ENCODE peak calls at places on chromosomes 11 and 22, in four cellular contexts. One of them, this sample, is unnamed.

GRCh38 chr11:121958323-121958977 is 157.6 kb downstream of the BLID start:
- DNase-seq in fibroblast of the aortic adventitia: no peak
- DNase-seq in mesenchymal stem cell: no peak
- DNase-seq in body of pancreas: no peak
- DNase-seq in this sample: no peak

GRCh38 chr22:23697031-23697970 is 6.5 kb downstream of the RGL4 start:
- DNase-seq in fibroblast of the aortic adventitia: no peak
- DNase-seq in mesenchymal stem cell: no peak
- DNase-seq in body of pancreas: no peak
- DNase-seq in this sample: no peak

GRCh38 chr11:5303643-5304042 is 1.9 kb upstream of the OR51B4 start:
- DNase-seq in fibroblast of the aortic adventitia: no peak
- DNase-seq in mesenchymal stem cell: no peak
- DNase-seq in body of pancreas: no peak
- DNase-seq in this sample: no peak

GRCh38 chr22:19383292-19383691 is 48.2 kb downstream of the HIRA start:
- DNase-seq in fibroblast of the aortic adventitia: no peak
- DNase-seq in mesenchymal stem cell: no peak
- DNase-seq in body of pancreas: peak; percentile 44
- DNase-seq in this sample: no peak

GRCh38 chr11:120303004-120303637 is 22.0 kb upstream of the TLCD5 start:
- DNase-seq in fibroblast of the aortic adventitia: peak; percentile 88
- DNase-seq in mesenchymal stem cell: peak; percentile 78
- DNase-seq in body of pancreas: peak; percentile 86
- DNase-seq in this sample: peak; percentile 79

GRCh38 chr11:116606060-116606459 is 166.7 kb downstream of the BUD13 start:
- DNase-seq in fibroblast of the aortic adventitia: no peak
- DNase-seq in mesenchymal stem cell: no peak
- DNase-seq in body of pancreas: no peak
- DNase-seq in this sample: no peak

GRCh38 chr22:23527971-23528740 is 51.9 kb downstream of the IGLL1 start:
- DNase-seq in fibroblast of the aortic adventitia: no peak
- DNase-seq in mesenchymal stem cell: no peak
- DNase-seq in body of pancreas: no peak
- DNase-seq in this sample: no peak

GRCh38 chr22:25829808-25830777 is 88.1 kb downstream of the MYO18B start:
- DNase-seq in fibroblast of the aortic adventitia: no peak
- DNase-seq in mesenchymal stem cell: no peak
- DNase-seq in body of pancreas: peak; percentile 34
- DNase-seq in this sample: no peak

GRCh38 chr11:122097419-122098001 is 18.5 kb downstream of the BLID start:
- DNase-seq in fibroblast of the aortic adventitia: peak; percentile 79
- DNase-seq in mesenchymal stem cell: peak; percentile 59
- DNase-seq in body of pancreas: no peak
- DNase-seq in this sample: peak; percentile 79

GRCh38 chr11:10866893-10867331 is 9.1 kb upstream of the ZBED5 start:
- DNase-seq in fibroblast of the aortic adventitia: peak; percentile 80
- DNase-seq in mesenchymal stem cell: peak; percentile 69
- DNase-seq in body of pancreas: no peak
- DNase-seq in this sample: peak; percentile 73

GRCh38 chr11:104120493-104121200 is 43.3 kb downstream of the PDGFD start:
- DNase-seq in fibroblast of the aortic adventitia: no peak
- DNase-seq in mesenchymal stem cell: no peak
- DNase-seq in body of pancreas: peak; percentile 7
- DNase-seq in this sample: no peak

GRCh38 chr11:59787816-59788215 is 22.8 kb downstream of the MRPL16 start:
- DNase-seq in fibroblast of the aortic adventitia: peak; percentile 53
- DNase-seq in mesenchymal stem cell: peak; percentile 70
- DNase-seq in body of pancreas: no peak
- DNase-seq in this sample: peak; percentile 69

GRCh38 chr11:8963569-8964323 is 496 bp downstream of the TMEM9B start:
- DNase-seq in fibroblast of the aortic adventitia: peak; percentile 56
- DNase-seq in mesenchymal stem cell: no peak
- DNase-seq in body of pancreas: peak; percentile 90
- DNase-seq in this sample: peak; percentile 65

GRCh38 chr11:61297741-61298140 is 2.6 kb upstream of the VWCE start:
- DNase-seq in fibroblast of the aortic adventitia: peak; percentile 100
- DNase-seq in mesenchymal stem cell: peak; percentile 73
- DNase-seq in body of pancreas: peak; percentile 11
- DNase-seq in this sample: peak; percentile 85

GRCh38 chr11:16669799-16670415 is 68.5 kb upstream of the C11orf58 start:
- DNase-seq in fibroblast of the aortic adventitia: no peak
- DNase-seq in mesenchymal stem cell: peak; percentile 28
- DNase-seq in body of pancreas: no peak
- DNase-seq in this sample: peak; percentile 5

GRCh38 chr11:70505331-70505731 is 107.0 kb downstream of the CTTN start:
- DNase-seq in fibroblast of the aortic adventitia: no peak
- DNase-seq in mesenchymal stem cell: no peak
- DNase-seq in body of pancreas: no peak
- DNase-seq in this sample: no peak

GRCh38 chr11:87120937-87121336 is 83.2 kb downstream of the TMEM135 start:
- DNase-seq in fibroblast of the aortic adventitia: no peak
- DNase-seq in mesenchymal stem cell: no peak
- DNase-seq in body of pancreas: no peak
- DNase-seq in this sample: no peak

GRCh38 chr11:107844041-107844440 is 14.5 kb downstream of the SLC35F2 start:
- DNase-seq in fibroblast of the aortic adventitia: peak; percentile 16
- DNase-seq in mesenchymal stem cell: peak; percentile 36
- DNase-seq in body of pancreas: no peak
- DNase-seq in this sample: peak; percentile 48

GRCh38 chr11:123707606-123708205 is 33.8 kb downstream of the ZNF202 start:
- DNase-seq in fibroblast of the aortic adventitia: peak; percentile 79
- DNase-seq in mesenchymal stem cell: peak; percentile 71
- DNase-seq in body of pancreas: peak; percentile 69
- DNase-seq in this sample: peak; percentile 87

GRCh38 chr11:57463596-57464342 is 3.4 kb downstream of the RTN4RL2 start:
- DNase-seq in fibroblast of the aortic adventitia: no peak
- DNase-seq in mesenchymal stem cell: no peak
- DNase-seq in body of pancreas: no peak
- DNase-seq in this sample: no peak

GRCh38 chr11:17129003-17129402 is 51.5 kb upstream of the RPS13 start:
- DNase-seq in fibroblast of the aortic adventitia: no peak
- DNase-seq in mesenchymal stem cell: peak; percentile 2
- DNase-seq in body of pancreas: no peak
- DNase-seq in this sample: peak; percentile 48

GRCh38 chr22:46665151-46665695 is 45.0 kb downstream of the GRAMD4 start:
- DNase-seq in fibroblast of the aortic adventitia: no peak
- DNase-seq in mesenchymal stem cell: no peak
- DNase-seq in body of pancreas: no peak
- DNase-seq in this sample: no peak

GRCh38 chr11:72195921-72196320 is 4.0 kb downstream of the FOLR1 start:
- DNase-seq in fibroblast of the aortic adventitia: no peak
- DNase-seq in mesenchymal stem cell: no peak
- DNase-seq in body of pancreas: no peak
- DNase-seq in this sample: no peak

GRCh38 chr22:36714110-36714509 is 10.6 kb upstream of the CACNG2 start:
- DNase-seq in fibroblast of the aortic adventitia: no peak
- DNase-seq in mesenchymal stem cell: no peak
- DNase-seq in body of pancreas: no peak
- DNase-seq in this sample: no peak

GRCh38 chr11:47271961-47272661 is 2.2 kb downstream of the MADD start:
- DNase-seq in fibroblast of the aortic adventitia: no peak
- DNase-seq in mesenchymal stem cell: no peak
- DNase-seq in body of pancreas: peak; percentile 76
- DNase-seq in this sample: no peak

GRCh38 chr11:106133529-106133928 is 56.1 kb downstream of the AASDHPPT start:
- DNase-seq in fibroblast of the aortic adventitia: peak; percentile 6
- DNase-seq in mesenchymal stem cell: no peak
- DNase-seq in body of pancreas: no peak
- DNase-seq in this sample: peak; percentile 31

GRCh38 chr11:88012456-88012855 is 162.8 kb downstream of the RAB38 start:
- DNase-seq in fibroblast of the aortic adventitia: no peak
- DNase-seq in mesenchymal stem cell: no peak
- DNase-seq in body of pancreas: no peak
- DNase-seq in this sample: no peak

GRCh38 chr11:39374963-39375698 is 2084.3 kb downstream of the LRRC4C start:
- DNase-seq in fibroblast of the aortic adventitia: peak; percentile 14
- DNase-seq in mesenchymal stem cell: peak; percentile 22
- DNase-seq in body of pancreas: no peak
- DNase-seq in this sample: peak; percentile 33

GRCh38 chr22:47395481-47395880 is 633.0 kb downstream of the TBC1D22A start:
- DNase-seq in fibroblast of the aortic adventitia: no peak
- DNase-seq in mesenchymal stem cell: no peak
- DNase-seq in body of pancreas: peak; percentile 22
- DNase-seq in this sample: peak; percentile 39

GRCh38 chr11:10414659-10415058 is 40.4 kb upstream of the AMPD3 start:
- DNase-seq in fibroblast of the aortic adventitia: peak; percentile 50
- DNase-seq in mesenchymal stem cell: no peak
- DNase-seq in body of pancreas: peak; percentile 30
- DNase-seq in this sample: peak; percentile 46

GRCh38 chr22:29790061-29790460 is 22.9 kb downstream of the UQCR10 start:
- DNase-seq in fibroblast of the aortic adventitia: no peak
- DNase-seq in mesenchymal stem cell: no peak
- DNase-seq in body of pancreas: no peak
- DNase-seq in this sample: no peak

GRCh38 chr11:83051760-83052671 is 19.7 kb downstream of the RAB30 start:
- DNase-seq in fibroblast of the aortic adventitia: peak; percentile 99
- DNase-seq in mesenchymal stem cell: peak; percentile 94
- DNase-seq in body of pancreas: peak; percentile 75
- DNase-seq in this sample: peak; percentile 94

GRCh38 chr11:19595840-19596751 is 116.5 kb upstream of the NAV2 start:
- DNase-seq in fibroblast of the aortic adventitia: peak; percentile 93
- DNase-seq in mesenchymal stem cell: peak; percentile 51
- DNase-seq in body of pancreas: no peak
- DNase-seq in this sample: peak; percentile 84

DNA sequence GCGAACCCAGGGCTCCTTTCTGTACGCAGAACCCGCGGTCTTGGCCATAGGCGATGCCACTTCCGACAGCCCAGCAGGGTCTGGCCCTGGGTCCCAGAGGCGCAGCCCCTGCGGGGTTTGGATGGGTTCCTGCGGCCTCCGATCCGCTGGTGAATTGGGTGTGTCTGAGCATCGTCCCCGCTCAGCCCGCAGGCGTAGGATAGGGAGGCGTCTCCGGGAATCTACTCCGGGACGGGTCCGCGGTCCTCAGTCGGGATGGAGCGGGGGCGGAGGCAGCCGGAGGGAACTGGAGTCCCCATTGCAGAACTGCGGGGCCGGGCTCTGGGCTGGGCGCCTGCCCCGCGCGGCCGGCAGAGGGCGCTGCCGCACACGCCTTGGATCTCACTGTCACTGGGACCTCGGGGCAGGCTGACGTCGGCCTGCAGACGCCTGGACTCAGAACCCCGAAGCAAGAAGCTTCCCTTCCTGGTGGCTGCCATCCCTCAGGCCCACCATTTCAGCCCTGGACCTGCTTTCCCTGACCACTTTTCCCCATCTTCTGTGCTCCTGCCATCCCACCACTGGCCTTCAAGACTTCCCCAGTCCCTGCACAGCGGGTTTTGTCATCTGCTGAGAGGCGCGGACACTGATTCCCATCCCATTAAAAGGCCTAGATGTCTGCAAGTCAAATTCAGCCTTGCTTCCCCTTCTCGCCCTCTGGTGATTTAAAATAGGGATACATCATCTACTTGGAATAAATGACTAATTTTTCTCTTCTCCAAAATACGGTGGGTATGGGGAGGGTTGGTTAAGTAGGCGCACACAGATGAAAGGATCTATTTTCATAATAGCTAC is 38.3 kb upstream of the CREB3L1 start:
- DNase-seq in fibroblast of the aortic adventitia: peak; percentile 84
- DNase-seq in mesenchymal stem cell: peak; percentile 88
- DNase-seq in body of pancreas: peak; percentile 86
- DNase-seq in this sample: peak; percentile 85
- H3K4me3 ChIP-seq in fibroblast of the aortic adventitia: peak overlapping the region; percentile 67
- H3K4me3 ChIP-seq in mesenchymal stem cell: peak overlapping the region; percentile 81
- H3K4me3 ChIP-seq in body of pancreas: no peak overlapping the region
- H3K4me3 ChIP-seq in this sample: peak overlapping the region; percentile 59

DNA sequence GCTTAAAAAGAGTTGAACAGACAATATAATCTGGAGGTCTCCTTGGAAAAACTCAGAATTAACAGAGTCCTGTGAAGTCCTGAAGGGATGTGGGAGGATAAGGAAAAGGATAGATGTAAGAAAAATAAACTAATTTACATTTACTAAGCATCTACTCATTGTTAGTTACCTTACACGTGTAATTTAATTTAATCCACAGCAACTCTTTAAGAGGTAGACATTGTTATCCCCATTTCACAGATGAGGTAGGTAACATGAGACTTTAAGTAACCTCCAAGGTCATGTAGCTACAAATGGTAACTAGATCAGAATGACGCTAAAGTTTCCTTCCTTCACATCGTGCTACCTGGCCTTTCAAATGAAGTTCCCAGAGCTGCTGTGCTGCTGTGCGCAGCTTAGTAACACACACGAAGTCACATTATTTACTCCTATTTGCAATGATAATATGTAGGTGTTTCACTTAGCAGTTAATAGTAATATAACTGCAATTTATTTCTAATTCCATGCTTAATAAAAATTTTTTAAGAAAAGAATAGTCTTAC is 5.7 kb upstream of the PDE3B start:
- DNase-seq in fibroblast of the aortic adventitia: no peak
- DNase-seq in mesenchymal stem cell: no peak
- DNase-seq in body of pancreas: no peak
- DNase-seq in this sample: no peak
- H3K4me3 ChIP-seq in fibroblast of the aortic adventitia: no peak overlapping the region
- H3K4me3 ChIP-seq in mesenchymal stem cell: no peak overlapping the region
- H3K4me3 ChIP-seq in body of pancreas: no peak overlapping the region
- H3K4me3 ChIP-seq in this sample: no peak overlapping the region

GRCh38 chr11:1038921-1039320 is 2.4 kb upstream of the MUC6 start:
- DNase-seq in fibroblast of the aortic adventitia: no peak
- DNase-seq in mesenchymal stem cell: no peak
- DNase-seq in body of pancreas: no peak
- DNase-seq in this sample: no peak
- H3K4me3 ChIP-seq in fibroblast of the aortic adventitia: no peak overlapping the region
- H3K4me3 ChIP-seq in mesenchymal stem cell: no peak overlapping the region
- H3K4me3 ChIP-seq in body of pancreas: no peak overlapping the region
- H3K4me3 ChIP-seq in this sample: no peak overlapping the region

GRCh38 chr22:20431520-20432237 is 5.9 kb downstream of the SCARF2 start:
- DNase-seq in fibroblast of the aortic adventitia: no peak
- DNase-seq in mesenchymal stem cell: no peak
- DNase-seq in body of pancreas: no peak
- DNase-seq in this sample: no peak

GRCh38 chr22:20428496-20429253 is 8.9 kb downstream of the SCARF2 start:
- DNase-seq in fibroblast of the aortic adventitia: no peak
- DNase-seq in mesenchymal stem cell: no peak
- DNase-seq in body of pancreas: no peak
- DNase-seq in this sample: no peak

GRCh38 chr22:20430641-20431519 is 6.7 kb downstream of the SCARF2 start:
- DNase-seq in fibroblast of the aortic adventitia: no peak
- DNase-seq in mesenchymal stem cell: peak; percentile 69
- DNase-seq in body of pancreas: peak; percentile 67
- DNase-seq in this sample: no peak

GRCh38 chr22:20429254-20430100 is 8.1 kb downstream of the SCARF2 start:
- DNase-seq in fibroblast of the aortic adventitia: no peak
- DNase-seq in mesenchymal stem cell: no peak
- DNase-seq in body of pancreas: peak; percentile 73
- DNase-seq in this sample: no peak

DNA sequence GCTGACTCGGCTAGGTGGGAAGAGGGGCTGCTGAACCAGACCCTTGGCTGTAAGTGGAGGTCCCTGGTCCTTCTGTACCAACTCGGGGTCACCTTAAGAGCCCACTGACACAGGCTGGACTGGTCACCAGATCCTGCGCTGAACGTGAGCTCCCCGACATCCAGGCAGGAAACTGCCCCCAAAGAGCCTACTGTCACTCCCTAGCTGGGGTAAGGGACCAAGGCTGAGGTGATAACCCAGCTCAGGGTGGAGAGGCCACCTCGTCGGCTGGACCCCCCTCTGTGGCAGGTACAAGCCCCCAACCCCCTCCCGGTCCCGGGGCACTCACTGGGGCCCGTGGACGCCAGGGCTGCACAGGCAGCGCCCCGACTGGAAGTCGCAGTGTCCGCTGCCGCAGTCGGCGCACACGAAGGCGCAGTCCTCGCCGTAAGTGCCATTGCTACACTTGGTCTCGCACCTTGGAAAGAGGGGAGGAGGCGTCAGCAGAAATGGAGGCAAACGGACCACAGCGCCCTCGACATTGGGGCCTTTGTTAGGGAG is 7.5 kb downstream of the SCARF2 start:
- DNase-seq in fibroblast of the aortic adventitia: no peak
- DNase-seq in mesenchymal stem cell: no peak
- DNase-seq in body of pancreas: no peak
- DNase-seq in this sample: no peak
- H3K4me3 ChIP-seq in fibroblast of the aortic adventitia: no peak overlapping the region
- H3K4me3 ChIP-seq in mesenchymal stem cell: no peak overlapping the region
- H3K4me3 ChIP-seq in body of pancreas: no peak overlapping the region
- H3K4me3 ChIP-seq in this sample: no peak overlapping the region